ENCODE peak calls at places on chromosomes 11 and 22, in ten cellular contexts. Q is stimulated activated CD8-positive, alpha-beta memory T cell treated with anti-CD3 and anti-CD28 coated beads, Interleukin-7, amount 100 ng/mL, for 1 hour; I is activated CD4-positive, alpha-beta T cell treated with anti-CD3 and anti-CD28 coated beads for 24 hours; B is effector CD4-positive, alpha-beta T cell; K is dermis microvascular lymphatic vessel endothelial cell; D is coronary artery; L is endothelial cell of umbilical vein; R is lower leg skin; V is HTR-8/SVneo; Y is DMS153. J is an unnamed sample.

GRCh38 chr22:17881366-17881765 is 107.1 kb upstream of the BID start:
- DNase-seq in D (no peak), K (no peak), V (no peak), L (no peak), R (no peak), Q (no peak), B (no peak), I (no peak), Y (no peak), J (no peak)

GRCh38 chr22:23901600-23901999 is 7.4 kb downstream of the MIF start:
- DNase-seq in B (no peak), Y (no peak), L (no peak), I (no peak), V (no peak), D (no peak), Q (no peak), R (no peak), K (no peak), J (no peak)

GRCh38 chr11:488992-489391 is 18.1 kb downstream of the RNH1 start:
- DNase-seq in K (no peak), V (no peak), L (no peak), Q (no peak), D (no peak), Y (no peak), R (no peak), I (no peak), B (no peak), J (no peak)

GRCh38 chr11:31236052-31236652 is 133.4 kb downstream of the DCDC1 start:
- DNase-seq in B (no peak), K (no peak), L (peak; percentile 14), R (no peak), Y (no peak), I (no peak), V (peak; percentile 3), Q (no peak), D (no peak), J (no peak)

GRCh38 chr11:30596832-30597231 is 10.7 kb upstream of the MPPED2 start:
- DNase-seq in K (no peak), L (no peak), I (no peak), Y (no peak), B (no peak), D (no peak), R (no peak), V (no peak), Q (no peak), J (no peak)

GRCh38 chr11:1573847-1574255 is 1.8 kb upstream of the DUSP8 start:
- DNase-seq in V (no peak), I (no peak), D (no peak), B (no peak), L (no peak), R (no peak), Q (no peak), Y (no peak), K (no peak), J (peak; percentile 73)

GRCh38 chr11:83035070-83035854 is 36.4 kb downstream of the RAB30 start:
- DNase-seq in L (no peak), K (no peak), I (no peak), B (no peak), V (no peak), R (peak; percentile 46), Q (no peak), D (no peak), Y (no peak), J (no peak)

GRCh38 chr11:72483412-72484186 is 49.3 kb upstream of the CLPB start:
- DNase-seq in D (no peak), K (peak; percentile 99), L (peak; percentile 92), V (peak; percentile 62), Q (no peak), Y (no peak), R (peak; percentile 48), I (no peak), B (no peak), J (no peak)

J was measured in ascending aorta.